ENCODE peak calls at places on chromosomes 1 and 21, in four cellular contexts. T is activated naive CD4-positive, alpha-beta T cell treated with anti-CD3 and anti-CD28 coated beads, Interleukin-2, amount 50 U/mL, for 16 hours; S is stimulated activated CD4-positive, alpha-beta T cell treated with anti-CD3 and anti-CD28 coated beads, Interleukin-1b, Interleukin-23, amount 100 ng/mL, for 4 hours; Z is fibroblast of pulmonary artery. O is an unnamed sample.

GRCh38 chr1:20322825-20323612 is 32.3 kb downstream of the VWA5B1 start:
- DNase-seq in T (peak; percentile 36), S (no peak), Z (peak; percentile 14), O (no peak)

GRCh38 chr1:25699501-25700089 is 83.0 kb downstream of the MAN1C1 start:
- DNase-seq in T (no peak), S (no peak), Z (no peak), O (no peak)

GRCh38 chr1:226001852-226002666 is 2.9 kb upstream of the SDE2 start:
- DNase-seq in T (peak; percentile 15), S (no peak), Z (peak; percentile 89), O (peak; percentile 95)

GRCh38 chr1:12708956-12709555 is 6.9 kb upstream of the AADACL3 start:
- DNase-seq in T (no peak), S (no peak), Z (no peak), O (no peak)

GRCh38 chr1:59549903-59550302 is 253.0 kb downstream of the FGGY start:
- DNase-seq in T (no peak), S (no peak), Z (peak; percentile 92), O (peak; percentile 62)

GRCh38 chr1:111988743-111989453 is 570 bp downstream of the KCND3 start:
- DNase-seq in T (no peak), S (no peak), Z (no peak), O (no peak)

GRCh38 chr21:36059823-36060158 is 535 bp downstream of the SETD4 start:
- DNase-seq in T (no peak), S (no peak), Z (no peak), O (no peak)

GRCh38 chr1:28782011-28782410 is 30.0 kb upstream of the OPRD1 start:
- DNase-seq in T (no peak), S (no peak), Z (no peak), O (no peak)

GRCh38 chr21:46060596-46061061 is 37.3 kb upstream of the COL6A2 start:
- DNase-seq in T (no peak), S (no peak), Z (peak; percentile 98), O (no peak)

GRCh38 chr21:36820176-36821031 is 121.5 kb downstream of the SIM2 start:
- DNase-seq in T (no peak), S (no peak), Z (peak; percentile 15), O (no peak)

GRCh38 chr21:38770660-38771059 is 35.1 kb upstream of the ETS2 start:
- DNase-seq in T (no peak), S (no peak), Z (no peak), O (no peak)

GRCh38 chr1:151157067-151157531 is 650 bp downstream of the TNFAIP8L2 start:
- DNase-seq in T (peak; percentile 45), S (no peak), Z (no peak), O (no peak)

GRCh38 chr1:8374812-8375211 is 56.9 kb downstream of the SLC45A1 start:
- DNase-seq in T (no peak), S (no peak), Z (peak; percentile 63), O (no peak)

GRCh38 chr1:239212841-239213240 is 173.5 kb upstream of the CHRM3 start:
- DNase-seq in T (no peak), S (no peak), Z (peak; percentile 0), O (no peak)

GRCh38 chr1:183871142-183871541 is 66.2 kb downstream of the RGL1 start:
- DNase-seq in T (no peak), S (no peak), Z (peak; percentile 97), O (no peak)

GRCh38 chr1:58011978-58012377 is 534.5 kb downstream of the OMA1 start:
- DNase-seq in T (no peak), S (no peak), Z (no peak), O (no peak)

GRCh38 chr1:102836991-102837390 is 271.3 kb downstream of the COL11A1 start:
- DNase-seq in T (no peak), S (no peak), Z (no peak), O (no peak)

GRCh38 chr1:216045400-216045799 is 377.8 kb downstream of the USH2A start:
- DNase-seq in T (no peak), S (no peak), Z (peak; percentile 58), O (no peak)